ENCODE peak calls at places on chromosomes 4 and X, in nine cellular contexts. B is fibroblast of lung; Y is cardiac muscle cell; T is heart right ventricle; N is CD8-positive, alpha-beta T cell; P is left ventricle myocardium inferior; C is tibial artery; O is vagina; X is Panc1. M is an unnamed sample. For H3K36me3, the result is how much of the 10 kb centered on the place peaks cover.

GRCh38 chrX:103310592-103311400 is at the start of gene BEX2:
- DNase-seq in X (peak), T (peak), B (peak), P (peak), Y (peak), N (peak), O (no peak), C (peak), M (peak)

GRCh38 chrX:15204130-15204751 is 65.6 kb downstream of the ASB9 start:
- DNase-seq in B (no peak), O (no peak), P (no peak), X (no peak), C (no peak), Y (no peak), T (no peak), N (no peak), M (no peak)

GRCh38 chr4:165684177-165684870 is 188.7 kb upstream of the TLL1 start:
- DNase-seq in B (peak), T (no peak), O (no peak), Y (no peak), C (no peak), N (no peak), P (no peak), X (peak), M (peak)

GRCh38 chr4:166078956-166079355 is 205.9 kb downstream of the TLL1 start:
- DNase-seq in B (no peak), T (no peak), C (no peak), Y (peak), O (no peak), X (no peak), P (no peak), N (no peak), M (peak)

GRCh38 chr4:162408309-162408708 is 244.5 kb upstream of the FSTL5 start:
- DNase-seq in B (no peak), P (no peak), C (no peak), N (no peak), X (no peak), Y (no peak), T (no peak), O (no peak), M (no peak)

GRCh38 chr4:170272959-170273358 is 183.2 kb upstream of the AADAT start:
- DNase-seq in B (no peak), O (no peak), P (no peak), N (no peak), X (no peak), Y (no peak), C (no peak), T (no peak), M (no peak)

GRCh38 chr4:12879500-12879899 is 604.6 kb downstream of the RAB28 start:
- DNase-seq in P (no peak), T (no peak), O (no peak), Y (no peak), X (no peak), N (no peak), B (no peak), C (no peak), M (no peak)

GRCh38 chrX:147803948-147804347 is 107.8 kb upstream of the FMR1 start:
- DNase-seq in T (peak), P (no peak), B (no peak), N (no peak), X (no peak), O (no peak), C (no peak), Y (peak), M (peak)

GRCh38 chrX:318739-319578 is at the start of gene GTPBP6:
- DNase-seq in B (peak), X (peak), O (peak), Y (peak), P (peak), T (peak), C (peak), N (peak), M (peak)

GRCh38 chr4:6324999-6325790 is 55.5 kb downstream of the WFS1 start:
- DNase-seq in Y (no peak), B (no peak), C (no peak), X (no peak), O (no peak), P (peak), N (no peak), T (peak), M (peak)
- H3K4me3 ChIP-seq in Y (no peak), B (no peak), C (no peak), X (no peak), O (no peak), P (peak), N (no peak), T (no peak), M (no peak)

GRCh38 chr4:186144180-186144579 is 39.7 kb downstream of the FAM149A start:
- DNase-seq in O (no peak), B (peak), Y (peak), N (no peak), X (no peak), P (peak), T (no peak), C (no peak), M (peak)
- TF ChIP-seq CTCF in O (no peak), B (peak), Y (peak), N (no peak), X (no peak), P (peak), T (no peak), C (peak), M (peak)

DNA sequence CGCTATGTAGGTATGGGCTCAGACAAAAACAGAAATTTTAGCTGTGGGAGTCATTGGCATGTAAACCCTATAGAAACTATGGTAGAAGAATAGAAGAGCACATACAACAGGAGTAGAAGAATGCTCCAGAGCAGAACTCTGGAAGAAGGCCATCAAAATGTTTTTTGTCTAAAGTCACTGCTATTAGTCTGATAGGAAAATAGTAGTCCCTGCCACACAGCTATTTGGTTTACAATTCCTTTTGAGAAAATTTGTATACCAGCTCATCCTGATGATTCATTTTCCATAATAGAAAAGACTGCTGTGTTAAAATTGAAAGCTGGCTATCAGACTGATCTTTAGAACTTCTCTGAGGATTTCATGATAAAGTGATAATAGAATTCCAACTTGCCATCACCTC is 32.8 kb upstream of the ADAD1 start:
- DNase-seq in X (no peak), B (no peak), O (no peak), C (no peak), P (no peak), Y (no peak), N (no peak), T (no peak), M (no peak)
- H3K36me3 ChIP-seq in X (under half), B (under half), O (under half), C (half or more), P (half or more), Y (half or more), N (under half), T (half or more), M (under half)

DNA sequence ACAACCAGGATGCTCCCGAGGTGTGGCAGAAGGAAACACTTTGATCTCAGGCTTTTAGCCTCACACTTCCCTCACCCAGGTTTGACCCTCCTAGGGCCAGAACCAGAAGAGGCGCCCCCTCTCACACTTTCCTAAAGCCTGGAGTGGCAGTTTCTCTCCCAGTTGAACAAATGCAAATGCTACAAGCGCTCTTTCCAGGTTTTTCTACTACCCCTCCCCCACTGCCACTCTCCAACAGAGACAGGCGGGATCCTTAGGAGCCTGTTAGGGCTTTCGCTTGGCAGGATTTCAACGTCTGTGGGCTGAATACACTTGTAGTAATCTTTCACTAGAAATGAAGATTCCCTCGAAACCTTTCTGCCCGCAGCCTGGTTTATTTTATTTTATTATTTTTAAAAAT is 2.4 kb downstream of the TSC22D3 start:
- DNase-seq in P (no peak), C (no peak), Y (peak), O (no peak), X (no peak), T (no peak), N (no peak), B (no peak), M (no peak)
- H3K4me3 ChIP-seq in P (peak), C (peak), Y (peak), O (peak), X (no peak), T (no peak), N (no peak), B (no peak), M (no peak)

GRCh38 chr4:159102623-159103405 is at the start of gene RAPGEF2:
- DNase-seq in N (peak), O (no peak), T (peak), X (no peak), P (peak), C (peak), B (peak), Y (peak), M (peak)
- TF ChIP-seq CTCF in N (no peak), O (no peak), T (no peak), X (no peak), P (no peak), C (no peak), B (no peak), Y (no peak), M (no peak)

GRCh38 chrX:57366430-57366829 is 79.9 kb downstream of the FAAH2 start:
- DNase-seq in P (no peak), O (no peak), C (no peak), B (no peak), Y (no peak), T (no peak), N (no peak), X (no peak), M (no peak)
- H3K36me3 ChIP-seq in P (under half), O (under half), C (under half), B (under half), Y (under half), T (under half), N (under half), X (under half), M (under half)

GRCh38 chr4:128648021-128648420 is 161.5 kb upstream of the JADE1 start:
- DNase-seq in B (no peak), X (no peak), T (no peak), C (no peak), N (no peak), O (no peak), Y (no peak), P (no peak), M (no peak)
- H3K4me3 ChIP-seq in B (no peak), X (no peak), T (no peak), C (no peak), N (no peak), O (no peak), Y (no peak), P (no peak), M (no peak)

GRCh38 chr4:96739101-96739500 is 899.2 kb downstream of the PDHA2 start:
- DNase-seq in P (no peak), Y (no peak), T (no peak), X (no peak), N (no peak), B (no peak), O (no peak), C (no peak), M (no peak)

DNA sequence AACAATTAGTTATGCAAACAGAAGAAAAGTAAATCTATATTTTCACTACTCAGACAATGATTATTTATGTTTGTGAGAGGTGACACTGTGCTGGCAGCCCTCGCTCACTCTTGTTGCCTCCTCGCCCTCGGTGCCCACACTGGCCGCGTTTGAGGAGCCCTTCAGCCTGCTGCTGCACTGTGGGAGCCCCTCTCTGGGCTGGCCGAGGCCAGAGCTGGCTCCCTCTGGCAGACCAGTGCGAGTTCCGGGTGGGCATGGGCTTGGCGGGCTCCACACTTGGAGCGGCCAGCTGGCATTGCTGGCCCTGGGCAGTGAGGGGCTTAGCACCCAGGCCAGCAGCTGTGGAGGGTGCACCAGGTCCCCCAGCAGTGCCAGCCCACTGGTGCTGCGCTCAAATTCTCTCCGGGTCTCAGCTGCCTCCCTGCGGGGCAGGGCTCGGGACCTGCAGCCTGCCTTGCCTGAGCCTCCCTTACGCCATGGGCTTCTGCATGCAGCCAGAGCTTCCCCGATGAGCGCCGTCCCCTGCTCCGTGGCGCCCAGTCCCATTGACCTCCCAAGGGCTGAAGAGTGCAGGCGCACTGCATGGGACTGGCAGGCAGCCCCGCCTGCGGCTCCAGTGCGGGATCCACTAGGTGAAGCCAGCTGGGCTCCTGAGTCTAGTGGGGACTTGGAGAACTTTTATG is 902.6 kb downstream of the PDHA2 start:
- DNase-seq in B (no peak), Y (no peak), O (no peak), C (no peak), T (no peak), P (no peak), N (no peak), X (no peak), M (no peak)
- TF ChIP-seq CTCF in B (no peak), Y (no peak), O (no peak), C (no peak), T (no peak), P (no peak), N (no peak), X (no peak), M (no peak)

M was measured in bronchial epithelial cell.